ENCODE peak calls at places on chromosomes 12 and 14, in six cellular contexts. One of them, this sample, is unnamed.

GRCh38 chr14:101235042-101235871 is 326.0 kb upstream of the DIO3 start:
- DNase-seq in stomach: peak; percentile 47
- DNase-seq in prostate gland: no peak
- DNase-seq in transverse colon: peak; percentile 65
- DNase-seq in breast epithelium: no peak
- DNase-seq in GM23338: peak; percentile 77
- DNase-seq in this sample: peak; percentile 45

GRCh38 chr12:121796855-121797751 is 3.6 kb upstream of the RHOF start:
- DNase-seq in stomach: peak; percentile 98
- DNase-seq in prostate gland: peak; percentile 94
- DNase-seq in transverse colon: peak; percentile 96
- DNase-seq in breast epithelium: peak; percentile 84
- DNase-seq in GM23338: peak; percentile 94
- DNase-seq in this sample: peak; percentile 98

GRCh38 chr14:92475037-92475436 is 38.5 kb upstream of the RIN3 start:
- DNase-seq in stomach: no peak
- DNase-seq in prostate gland: no peak
- DNase-seq in transverse colon: no peak
- DNase-seq in breast epithelium: no peak
- DNase-seq in GM23338: no peak
- DNase-seq in this sample: no peak

GRCh38 chr12:70045036-70045435 is 198.2 kb upstream of the CNOT2 start:
- DNase-seq in stomach: no peak
- DNase-seq in prostate gland: no peak
- DNase-seq in transverse colon: no peak
- DNase-seq in breast epithelium: no peak
- DNase-seq in GM23338: no peak
- DNase-seq in this sample: no peak

GRCh38 chr12:108119126-108119973 is 9.7 kb upstream of the WSCD2 start:
- DNase-seq in stomach: peak; percentile 37
- DNase-seq in prostate gland: no peak
- DNase-seq in transverse colon: no peak
- DNase-seq in breast epithelium: no peak
- DNase-seq in GM23338: no peak
- DNase-seq in this sample: no peak

GRCh38 chr14:60905930-60906329 is 74.9 kb downstream of the TRMT5 start:
- DNase-seq in stomach: no peak
- DNase-seq in prostate gland: no peak
- DNase-seq in transverse colon: no peak
- DNase-seq in breast epithelium: no peak
- DNase-seq in GM23338: no peak
- DNase-seq in this sample: no peak

GRCh38 chr14:100203146-100203545 is 35.8 kb upstream of the YY1 start:
- DNase-seq in stomach: no peak
- DNase-seq in prostate gland: no peak
- DNase-seq in transverse colon: no peak
- DNase-seq in breast epithelium: no peak
- DNase-seq in GM23338: no peak
- DNase-seq in this sample: no peak

GRCh38 chr12:97941686-97942354 is 479.2 kb downstream of the RMST start:
- DNase-seq in stomach: no peak
- DNase-seq in prostate gland: no peak
- DNase-seq in transverse colon: no peak
- DNase-seq in breast epithelium: no peak
- DNase-seq in GM23338: no peak
- DNase-seq in this sample: no peak

GRCh38 chr12:122499991-122500684 is 594 bp downstream of the ZCCHC8 start:
- DNase-seq in stomach: peak; percentile 54
- DNase-seq in prostate gland: peak; percentile 54
- DNase-seq in transverse colon: peak; percentile 61
- DNase-seq in breast epithelium: peak; percentile 53
- DNase-seq in GM23338: peak; percentile 60
- DNase-seq in this sample: peak; percentile 59

GRCh38 chr12:32483499-32483898 is 84.1 kb downstream of the FGD4 start:
- DNase-seq in stomach: no peak
- DNase-seq in prostate gland: no peak
- DNase-seq in transverse colon: no peak
- DNase-seq in breast epithelium: no peak
- DNase-seq in GM23338: no peak
- DNase-seq in this sample: no peak

GRCh38 chr14:92323031-92323915 is at the start of gene SLC24A4:
- DNase-seq in stomach: no peak
- DNase-seq in prostate gland: no peak
- DNase-seq in transverse colon: no peak
- DNase-seq in breast epithelium: no peak
- DNase-seq in GM23338: peak; percentile 69
- DNase-seq in this sample: peak; percentile 88

GRCh38 chr12:107760817-107761501 is at the start of gene PRDM4:
- DNase-seq in stomach: peak; percentile 95
- DNase-seq in prostate gland: peak; percentile 91
- DNase-seq in transverse colon: peak; percentile 95
- DNase-seq in breast epithelium: peak; percentile 89
- DNase-seq in GM23338: peak; percentile 97
- DNase-seq in this sample: peak; percentile 96

GRCh38 chr12:96336489-96336888 is 63.8 kb downstream of the CDK17 start:
- DNase-seq in stomach: no peak
- DNase-seq in prostate gland: no peak
- DNase-seq in transverse colon: no peak
- DNase-seq in breast epithelium: no peak
- DNase-seq in GM23338: no peak
- DNase-seq in this sample: no peak

GRCh38 chr12:96338852-96339478 is 61.3 kb downstream of the CDK17 start:
- DNase-seq in stomach: no peak
- DNase-seq in prostate gland: no peak
- DNase-seq in transverse colon: no peak
- DNase-seq in breast epithelium: no peak
- DNase-seq in GM23338: no peak
- DNase-seq in this sample: no peak

GRCh38 chr12:96334502-96334901 is 65.7 kb downstream of the CDK17 start:
- DNase-seq in stomach: no peak
- DNase-seq in prostate gland: no peak
- DNase-seq in transverse colon: no peak
- DNase-seq in breast epithelium: no peak
- DNase-seq in GM23338: no peak
- DNase-seq in this sample: no peak

GRCh38 chr12:96329545-96329944 is 70.7 kb downstream of the CDK17 start:
- DNase-seq in stomach: no peak
- DNase-seq in prostate gland: no peak
- DNase-seq in transverse colon: no peak
- DNase-seq in breast epithelium: no peak
- DNase-seq in GM23338: no peak
- DNase-seq in this sample: no peak

DNA sequence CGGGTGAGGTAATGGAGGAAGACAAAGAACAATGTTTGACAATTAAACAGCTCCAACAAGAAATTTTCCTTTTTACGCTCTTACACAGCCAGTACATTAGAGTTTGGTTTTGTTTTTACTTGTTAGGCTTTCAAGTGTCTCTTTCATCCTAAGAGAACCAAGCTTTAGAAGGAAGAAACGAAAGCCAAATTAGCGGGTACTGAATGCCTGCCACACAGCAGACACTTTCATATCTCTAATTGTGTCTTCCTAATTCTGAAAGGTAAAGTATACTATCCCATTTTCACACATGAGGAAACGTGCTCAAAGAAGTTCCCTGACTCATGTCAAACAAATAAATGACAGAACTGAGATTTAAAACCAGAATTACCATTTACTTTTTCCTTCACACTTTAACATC is 65.0 kb downstream of the CDK17 start:
- DNase-seq in stomach: no peak
- DNase-seq in prostate gland: no peak
- DNase-seq in transverse colon: no peak
- DNase-seq in breast epithelium: no peak
- DNase-seq in GM23338: no peak
- DNase-seq in this sample: no peak
- H3K27ac ChIP-seq in stomach: no peak overlapping the region
- H3K27ac ChIP-seq in prostate gland: no peak overlapping the region
- H3K27ac ChIP-seq in transverse colon: no peak overlapping the region
- H3K27ac ChIP-seq in breast epithelium: no peak overlapping the region
- H3K27ac ChIP-seq in GM23338: no peak overlapping the region
- H3K27ac ChIP-seq in this sample: no peak overlapping the region

GRCh38 chr14:69129264-69129880 is 23.5 kb downstream of the DCAF5 start:
- DNase-seq in stomach: peak; percentile 76
- DNase-seq in prostate gland: peak; percentile 85
- DNase-seq in transverse colon: peak; percentile 70
- DNase-seq in breast epithelium: peak; percentile 65
- DNase-seq in GM23338: peak; percentile 93
- DNase-seq in this sample: no peak
- TF ChIP-seq POLR2AphosphoS5 in stomach: peak; percentile 27
- TF ChIP-seq POLR2AphosphoS5 in prostate gland: peak; percentile 72
- TF ChIP-seq POLR2AphosphoS5 in transverse colon: no peak
- TF ChIP-seq POLR2AphosphoS5 in breast epithelium: no peak
- TF ChIP-seq POLR2AphosphoS5 in GM23338: no peak
- TF ChIP-seq POLR2AphosphoS5 in this sample: no peak

GRCh38 chr12:116919706-116920485 is 9.1 kb downstream of the FBXW8 start:
- DNase-seq in stomach: no peak
- DNase-seq in prostate gland: peak; percentile 10
- DNase-seq in transverse colon: no peak
- DNase-seq in breast epithelium: no peak
- DNase-seq in GM23338: no peak
- DNase-seq in this sample: no peak

GRCh38 chr12:116916122-116916521 is 5.4 kb downstream of the FBXW8 start:
- DNase-seq in stomach: no peak
- DNase-seq in prostate gland: no peak
- DNase-seq in transverse colon: no peak
- DNase-seq in breast epithelium: no peak
- DNase-seq in GM23338: no peak
- DNase-seq in this sample: no peak

GRCh38 chr12:116919247-116919671 is 8.5 kb downstream of the FBXW8 start:
- DNase-seq in stomach: no peak
- DNase-seq in prostate gland: no peak
- DNase-seq in transverse colon: peak; percentile 25
- DNase-seq in breast epithelium: no peak
- DNase-seq in GM23338: no peak
- DNase-seq in this sample: no peak

GRCh38 chr12:116916714-116917114 is 6.0 kb downstream of the FBXW8 start:
- DNase-seq in stomach: peak; percentile 37
- DNase-seq in prostate gland: no peak
- DNase-seq in transverse colon: peak; percentile 9
- DNase-seq in breast epithelium: no peak
- DNase-seq in GM23338: peak; percentile 26
- DNase-seq in this sample: peak; percentile 86

DNA sequence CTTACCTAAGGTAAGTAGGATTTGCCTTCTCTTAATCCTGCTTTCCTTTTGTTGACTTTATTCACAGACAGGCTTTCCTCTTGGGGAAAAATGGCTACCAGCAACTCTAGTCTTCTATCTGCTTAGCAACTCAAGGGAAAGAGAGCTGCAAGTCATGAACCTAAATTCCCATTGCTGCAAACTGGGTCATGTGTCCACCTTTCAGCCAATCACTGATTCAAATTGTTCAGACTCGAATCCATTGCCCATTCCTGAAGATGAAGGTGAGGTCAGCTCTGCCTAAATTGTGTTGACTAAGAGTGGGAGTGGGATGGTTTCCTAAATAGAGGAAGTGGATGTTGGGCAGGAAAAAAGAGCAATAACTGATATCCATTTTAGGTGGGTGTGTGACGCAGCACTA is 7.7 kb downstream of the FBXW8 start:
- DNase-seq in stomach: no peak
- DNase-seq in prostate gland: no peak
- DNase-seq in transverse colon: no peak
- DNase-seq in breast epithelium: no peak
- DNase-seq in GM23338: peak; percentile 24
- DNase-seq in this sample: no peak
- H3K27ac ChIP-seq in stomach: peak overlapping the region; percentile 79
- H3K27ac ChIP-seq in prostate gland: no peak overlapping the region
- H3K27ac ChIP-seq in transverse colon: no peak overlapping the region
- H3K27ac ChIP-seq in breast epithelium: no peak overlapping the region
- H3K27ac ChIP-seq in GM23338: no peak overlapping the region
- H3K27ac ChIP-seq in this sample: no peak overlapping the region

GRCh38 chr14:102833341-102833740 is 56.1 kb downstream of the TRAF3 start:
- DNase-seq in stomach: no peak
- DNase-seq in prostate gland: no peak
- DNase-seq in transverse colon: no peak
- DNase-seq in breast epithelium: no peak
- DNase-seq in GM23338: peak; percentile 56
- DNase-seq in this sample: no peak

GRCh38 chr14:102840115-102840514 is 62.9 kb downstream of the TRAF3 start:
- DNase-seq in stomach: no peak
- DNase-seq in prostate gland: no peak
- DNase-seq in transverse colon: no peak
- DNase-seq in breast epithelium: no peak
- DNase-seq in GM23338: no peak
- DNase-seq in this sample: no peak

GRCh38 chr14:102838531-102838930 is 61.3 kb downstream of the TRAF3 start:
- DNase-seq in stomach: no peak
- DNase-seq in prostate gland: no peak
- DNase-seq in transverse colon: no peak
- DNase-seq in breast epithelium: no peak
- DNase-seq in GM23338: peak; percentile 62
- DNase-seq in this sample: no peak

GRCh38 chr14:102833991-102834390 is 56.7 kb downstream of the TRAF3 start:
- DNase-seq in stomach: no peak
- DNase-seq in prostate gland: no peak
- DNase-seq in transverse colon: no peak
- DNase-seq in breast epithelium: no peak
- DNase-seq in GM23338: peak; percentile 22
- DNase-seq in this sample: no peak

DNA sequence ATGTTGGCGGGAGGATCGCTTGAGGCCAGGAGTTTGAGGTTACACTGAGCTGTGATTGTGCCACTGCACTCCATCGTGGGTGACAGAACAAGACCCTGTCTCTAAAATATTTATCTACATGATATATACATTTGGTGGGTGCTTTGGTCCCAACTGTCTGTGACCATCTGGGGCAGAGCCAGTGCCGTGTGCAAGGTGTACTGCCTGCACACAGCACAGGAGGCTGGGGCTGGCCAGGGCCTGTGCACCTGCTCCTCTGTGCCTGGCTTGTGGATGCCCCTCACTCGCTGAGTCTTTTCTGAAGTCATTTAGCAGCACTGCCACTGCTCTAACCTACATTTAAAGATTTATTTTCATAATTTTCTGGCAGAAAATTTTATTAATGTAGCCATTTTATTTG is 58.7 kb downstream of the TRAF3 start:
- DNase-seq in stomach: no peak
- DNase-seq in prostate gland: no peak
- DNase-seq in transverse colon: no peak
- DNase-seq in breast epithelium: no peak
- DNase-seq in GM23338: no peak
- DNase-seq in this sample: no peak
- TF ChIP-seq POLR2AphosphoS5 in stomach: no peak
- TF ChIP-seq POLR2AphosphoS5 in prostate gland: no peak
- TF ChIP-seq POLR2AphosphoS5 in transverse colon: no peak
- TF ChIP-seq POLR2AphosphoS5 in breast epithelium: no peak
- TF ChIP-seq POLR2AphosphoS5 in GM23338: no peak
- TF ChIP-seq POLR2AphosphoS5 in this sample: no peak

This sample was measured in upper lobe of left lung.